ENCODE peak calls at places on chromosomes 2 and 18, in seven cellular contexts. Z, T, O, E, W, P and G are unnamed samples.

GRCh38 chr2:362924-363323 is 75.0 kb upstream of the ALKAL2 start:
- DNase-seq in Z (no peak), T (no peak), O (no peak), E (no peak), W (no peak), P (no peak), G (no peak)

GRCh38 chr2:48270209-48270608 is 259.7 kb upstream of the STON1 start:
- DNase-seq in Z (no peak), T (no peak), O (no peak), E (no peak), W (no peak), P (no peak), G (no peak)

GRCh38 chr2:239753537-239753936 is 271.6 kb downstream of the NDUFA10 start:
- DNase-seq in Z (no peak), T (no peak), O (no peak), E (no peak), W (no peak), P (no peak), G (no peak)

GRCh38 chr2:196208915-196209314 is 37.5 kb upstream of the STK17B start:
- DNase-seq in Z (no peak), T (no peak), O (no peak), E (no peak), W (no peak), P (no peak), G (no peak)

GRCh38 chr2:216653931-216654365 is 20.7 kb downstream of the IGFBP2 start:
- DNase-seq in Z (peak; percentile 73), T (no peak), O (no peak), E (no peak), W (peak; percentile 72), P (no peak), G (peak; percentile 74)

GRCh38 chr2:111168528-111168929 is 47.8 kb downstream of the BCL2L11 start:
- DNase-seq in Z (peak; percentile 58), T (peak; percentile 39), O (no peak), E (peak; percentile 85), W (peak; percentile 54), P (peak; percentile 40), G (peak; percentile 73)

GRCh38 chr18:23932385-23933067 is 82.0 kb upstream of the TTC39C start:
- DNase-seq in Z (no peak), T (no peak), O (peak; percentile 81), E (no peak), W (no peak), P (no peak), G (peak; percentile 26)

GRCh38 chr18:60691061-60691460 is 318.5 kb upstream of the MC4R start:
- DNase-seq in Z (no peak), T (no peak), O (no peak), E (no peak), W (no peak), P (no peak), G (no peak)

GRCh38 chr18:7488571-7488970 is 78.5 kb upstream of the PTPRM start:
- DNase-seq in Z (no peak), T (no peak), O (no peak), E (no peak), W (no peak), P (no peak), G (no peak)

GRCh38 chr2:232925769-232926163 is 55.7 kb downstream of the SNORC start:
- DNase-seq in Z (no peak), T (no peak), O (no peak), E (no peak), W (no peak), P (no peak), G (no peak)

GRCh38 chr2:171550613-171551012 is 28.3 kb downstream of the CYBRD1 start:
- DNase-seq in Z (peak; percentile 19), T (no peak), O (no peak), E (no peak), W (no peak), P (no peak), G (no peak)

GRCh38 chr2:176766005-176766404 is 446.6 kb upstream of the HNRNPA3 start:
- DNase-seq in Z (no peak), T (no peak), O (no peak), E (no peak), W (no peak), P (no peak), G (no peak)

GRCh38 chr18:2459886-2460285 is 111.4 kb downstream of the METTL4 start:
- DNase-seq in Z (no peak), T (no peak), O (no peak), E (no peak), W (no peak), P (no peak), G (no peak)

GRCh38 chr2:75541430-75541829 is 19.3 kb downstream of the EVA1A start:
- DNase-seq in Z (no peak), T (no peak), O (no peak), E (no peak), W (no peak), P (no peak), G (no peak)

GRCh38 chr18:59210311-59210710 is 9.6 kb upstream of the GRP start:
- DNase-seq in Z (no peak), T (no peak), O (no peak), E (no peak), W (no peak), P (no peak), G (no peak)

GRCh38 chr2:28181801-28182200 is 210.9 kb upstream of the FOSL2 start:
- DNase-seq in Z (no peak), T (no peak), O (no peak), E (no peak), W (no peak), P (no peak), G (no peak)

DNA sequence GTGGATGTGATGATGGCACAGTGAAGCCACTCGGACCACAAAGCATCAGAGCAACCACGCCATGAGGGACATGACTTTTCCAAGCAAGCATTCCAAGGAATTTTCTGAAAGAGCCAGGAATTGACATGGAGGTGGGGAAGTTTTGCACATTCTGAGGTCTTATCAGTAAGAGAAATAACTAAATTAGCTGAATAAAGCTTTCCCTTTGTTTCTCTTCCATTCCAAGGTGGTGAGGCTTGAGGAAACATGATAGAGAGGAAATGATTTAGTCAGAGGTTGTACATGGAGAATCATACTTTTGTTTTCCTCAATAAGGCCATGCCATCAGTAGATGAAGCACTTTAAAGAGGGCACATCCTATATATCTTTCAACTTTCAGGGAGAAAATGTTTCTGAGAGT is 115.7 kb upstream of the MMADHC start:
- DNase-seq in Z (peak; percentile 48), T (no peak), O (no peak), E (no peak), W (peak; percentile 78), P (no peak), G (no peak)
- H3K4me3 ChIP-seq in Z (no peak overlapping the region), T (no peak overlapping the region), O (no peak overlapping the region), E (no peak overlapping the region), W (no peak overlapping the region), P (no peak overlapping the region), G (no peak overlapping the region)

DNA sequence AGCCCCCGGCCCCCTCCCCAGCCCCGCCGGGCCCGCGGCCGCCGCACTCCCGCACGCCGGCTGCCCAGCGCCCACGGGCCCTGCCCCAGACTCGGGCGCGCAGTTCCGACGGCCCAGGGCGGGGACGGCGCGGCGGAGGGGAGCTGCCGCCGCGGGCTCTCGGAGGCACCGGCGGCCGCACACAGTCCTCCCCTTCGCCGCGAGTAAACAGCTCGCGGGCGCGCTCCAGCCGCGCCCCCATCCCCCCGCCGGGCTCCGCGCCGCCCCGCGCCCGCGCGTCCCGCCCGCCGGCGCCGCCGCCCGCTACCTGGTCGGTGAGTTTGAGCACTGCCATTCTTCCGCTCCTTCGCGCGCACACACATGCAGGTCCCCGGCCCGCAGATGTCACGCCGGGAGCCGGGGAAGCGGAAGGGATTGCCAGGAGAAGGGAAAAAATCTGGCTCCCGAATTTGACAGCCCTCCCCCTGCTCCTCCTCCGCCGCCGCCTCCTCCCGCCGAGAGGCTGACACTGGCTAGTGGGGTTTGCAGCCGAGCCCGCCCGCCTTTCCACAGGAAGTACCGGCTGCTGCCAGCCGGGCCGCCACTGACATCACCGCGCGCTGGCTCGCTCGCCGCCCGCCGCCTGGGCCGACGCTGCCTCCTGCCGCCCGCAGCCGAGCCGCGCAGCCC is at the start of gene ANKRD44:
- DNase-seq in Z (peak; percentile 91), T (peak; percentile 88), O (peak; percentile 9), E (peak; percentile 87), W (peak; percentile 72), P (no peak), G (peak; percentile 74)
- TF ChIP-seq CTCF in Z (peak; percentile 2), T (peak; percentile 56), O (peak; percentile 3), E (peak; percentile 44), W (no peak), P (peak; percentile 47), G (peak; percentile 5)

DNA sequence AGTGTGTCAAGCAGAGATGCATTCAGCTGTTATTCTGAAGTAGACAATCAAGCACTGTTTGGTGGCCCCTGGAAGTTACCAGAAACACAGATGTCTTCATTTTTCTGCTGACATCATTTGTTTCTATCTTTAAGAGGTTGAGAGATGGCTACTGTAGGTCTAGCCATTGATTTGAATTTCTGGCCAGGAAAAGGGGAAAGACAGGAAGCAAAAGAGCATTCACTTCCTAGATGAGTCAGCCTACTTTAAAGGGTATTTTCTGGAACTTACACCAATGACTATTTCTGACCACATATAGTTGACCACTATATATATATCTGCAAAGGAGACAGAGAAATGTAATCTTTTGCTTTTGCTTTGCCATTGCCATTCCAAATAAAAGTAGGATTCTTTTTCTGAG is 900.1 kb upstream of the SOX11 start:
- DNase-seq in Z (no peak), T (no peak), O (no peak), E (no peak), W (no peak), P (no peak), G (no peak)
- H3K4me3 ChIP-seq in Z (no peak overlapping the region), T (no peak overlapping the region), O (no peak overlapping the region), E (no peak overlapping the region), W (no peak overlapping the region), P (no peak overlapping the region), G (no peak overlapping the region)

GRCh38 chr2:188245230-188245629 is 46.4 kb upstream of the GULP1 start:
- DNase-seq in Z (no peak), T (no peak), O (no peak), E (no peak), W (no peak), P (no peak), G (no peak)
- TF ChIP-seq CTCF in Z (no peak), T (no peak), O (no peak), E (no peak), W (no peak), P (no peak), G (no peak)

DNA sequence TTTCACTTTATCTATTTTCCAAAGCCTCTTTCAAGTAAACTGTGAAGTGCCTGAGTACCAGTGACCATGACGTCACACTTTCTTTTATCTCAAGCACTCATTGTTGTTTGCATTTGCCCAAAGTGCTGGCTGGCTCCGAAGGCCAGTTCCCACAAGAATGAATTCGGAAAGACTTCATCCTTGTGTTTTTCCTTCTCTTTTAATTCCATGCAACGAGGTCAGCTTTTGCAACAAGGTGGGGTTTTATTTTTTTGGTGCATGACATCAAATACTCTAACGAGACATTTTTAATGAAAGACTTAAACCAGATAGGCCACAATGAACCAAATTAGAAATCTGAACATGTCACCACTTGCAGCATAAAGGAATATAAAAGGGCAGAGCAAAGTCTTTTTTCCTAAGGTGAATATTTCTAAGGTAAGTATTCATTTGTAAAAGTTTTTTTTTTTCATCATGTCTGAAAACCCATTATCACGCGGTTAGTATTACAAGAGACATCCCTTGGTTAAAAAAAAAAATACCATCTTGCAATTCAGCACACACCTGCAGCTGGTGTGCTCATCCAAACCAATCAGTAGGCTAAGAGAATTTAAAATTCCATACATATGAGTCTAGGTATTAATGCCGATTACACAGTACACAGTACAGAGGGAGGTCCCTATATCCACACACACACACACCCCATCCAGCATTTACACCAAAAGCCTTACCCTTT is 2.4 kb downstream of the ARL4C start:
- DNase-seq in Z (peak; percentile 61), T (no peak), O (no peak), E (no peak), W (peak; percentile 46), P (no peak), G (peak; percentile 32)
- H3K4me3 ChIP-seq in Z (peak overlapping the region; percentile 63), T (no peak overlapping the region), O (no peak overlapping the region), E (no peak overlapping the region), W (no peak overlapping the region), P (peak overlapping the region; percentile 79), G (peak overlapping the region; percentile 64)